ENCODE peak calls at places on chromosomes 13 and 19, in eight cellular contexts. One of them, this sample, is unnamed.

GRCh38 chr19:34261335-34262109 is 7.2 kb downstream of the GARRE1 start:
- DNase-seq in stomach: no peak
- DNase-seq in IMR-90: no peak
- DNase-seq in suprapubic skin: peak; percentile 18
- DNase-seq in Peyer's patch: no peak
- DNase-seq in tibial nerve: no peak
- DNase-seq in uterus: no peak
- DNase-seq in body of pancreas: no peak
- DNase-seq in this sample: no peak

GRCh38 chr19:50568321-50569022 is at the start of gene LRRC4B:
- DNase-seq in stomach: no peak
- DNase-seq in IMR-90: no peak
- DNase-seq in suprapubic skin: no peak
- DNase-seq in Peyer's patch: no peak
- DNase-seq in tibial nerve: no peak
- DNase-seq in uterus: peak; percentile 49
- DNase-seq in body of pancreas: no peak
- DNase-seq in this sample: no peak

GRCh38 chr13:113553541-113554332 is 30.8 kb upstream of the TFDP1 start:
- DNase-seq in stomach: peak; percentile 22
- DNase-seq in IMR-90: no peak
- DNase-seq in suprapubic skin: no peak
- DNase-seq in Peyer's patch: peak; percentile 15
- DNase-seq in tibial nerve: no peak
- DNase-seq in uterus: no peak
- DNase-seq in body of pancreas: no peak
- DNase-seq in this sample: no peak

GRCh38 chr19:12952488-12953455 is 4.3 kb downstream of the GADD45GIP1 start:
- DNase-seq in stomach: no peak
- DNase-seq in IMR-90: peak; percentile 88
- DNase-seq in suprapubic skin: no peak
- DNase-seq in Peyer's patch: no peak
- DNase-seq in tibial nerve: no peak
- DNase-seq in uterus: no peak
- DNase-seq in body of pancreas: no peak
- DNase-seq in this sample: no peak

GRCh38 chr13:30745917-30746686 is 10.8 kb downstream of the ALOX5AP start:
- DNase-seq in stomach: no peak
- DNase-seq in IMR-90: no peak
- DNase-seq in suprapubic skin: no peak
- DNase-seq in Peyer's patch: peak; percentile 60
- DNase-seq in tibial nerve: no peak
- DNase-seq in uterus: no peak
- DNase-seq in body of pancreas: no peak
- DNase-seq in this sample: no peak

GRCh38 chr19:39539165-39539518 is 819 bp downstream of the EID2 start:
- DNase-seq in stomach: no peak
- DNase-seq in IMR-90: peak; percentile 54
- DNase-seq in suprapubic skin: no peak
- DNase-seq in Peyer's patch: no peak
- DNase-seq in tibial nerve: no peak
- DNase-seq in uterus: no peak
- DNase-seq in body of pancreas: no peak
- DNase-seq in this sample: peak; percentile 56

GRCh38 chr13:110772091-110772984 is 58.8 kb downstream of the ING1 start:
- DNase-seq in stomach: no peak
- DNase-seq in IMR-90: no peak
- DNase-seq in suprapubic skin: no peak
- DNase-seq in Peyer's patch: no peak
- DNase-seq in tibial nerve: no peak
- DNase-seq in uterus: no peak
- DNase-seq in body of pancreas: no peak
- DNase-seq in this sample: no peak

GRCh38 chr13:26460652-26461051 is 96.8 kb upstream of the WASF3 start:
- DNase-seq in stomach: peak; percentile 42
- DNase-seq in IMR-90: peak; percentile 84
- DNase-seq in suprapubic skin: no peak
- DNase-seq in Peyer's patch: no peak
- DNase-seq in tibial nerve: peak; percentile 50
- DNase-seq in uterus: peak; percentile 56
- DNase-seq in body of pancreas: peak; percentile 66
- DNase-seq in this sample: no peak

GRCh38 chr13:24050292-24050711 is 110.2 kb upstream of the SPATA13 start:
- DNase-seq in stomach: peak; percentile 70
- DNase-seq in IMR-90: peak; percentile 86
- DNase-seq in suprapubic skin: no peak
- DNase-seq in Peyer's patch: no peak
- DNase-seq in tibial nerve: no peak
- DNase-seq in uterus: peak; percentile 64
- DNase-seq in body of pancreas: peak; percentile 77
- DNase-seq in this sample: peak; percentile 21

GRCh38 chr19:43957891-43958290 is 6.9 kb downstream of the ZNF221 start:
- DNase-seq in stomach: no peak
- DNase-seq in IMR-90: peak; percentile 89
- DNase-seq in suprapubic skin: no peak
- DNase-seq in Peyer's patch: no peak
- DNase-seq in tibial nerve: no peak
- DNase-seq in uterus: no peak
- DNase-seq in body of pancreas: no peak
- DNase-seq in this sample: no peak

DNA sequence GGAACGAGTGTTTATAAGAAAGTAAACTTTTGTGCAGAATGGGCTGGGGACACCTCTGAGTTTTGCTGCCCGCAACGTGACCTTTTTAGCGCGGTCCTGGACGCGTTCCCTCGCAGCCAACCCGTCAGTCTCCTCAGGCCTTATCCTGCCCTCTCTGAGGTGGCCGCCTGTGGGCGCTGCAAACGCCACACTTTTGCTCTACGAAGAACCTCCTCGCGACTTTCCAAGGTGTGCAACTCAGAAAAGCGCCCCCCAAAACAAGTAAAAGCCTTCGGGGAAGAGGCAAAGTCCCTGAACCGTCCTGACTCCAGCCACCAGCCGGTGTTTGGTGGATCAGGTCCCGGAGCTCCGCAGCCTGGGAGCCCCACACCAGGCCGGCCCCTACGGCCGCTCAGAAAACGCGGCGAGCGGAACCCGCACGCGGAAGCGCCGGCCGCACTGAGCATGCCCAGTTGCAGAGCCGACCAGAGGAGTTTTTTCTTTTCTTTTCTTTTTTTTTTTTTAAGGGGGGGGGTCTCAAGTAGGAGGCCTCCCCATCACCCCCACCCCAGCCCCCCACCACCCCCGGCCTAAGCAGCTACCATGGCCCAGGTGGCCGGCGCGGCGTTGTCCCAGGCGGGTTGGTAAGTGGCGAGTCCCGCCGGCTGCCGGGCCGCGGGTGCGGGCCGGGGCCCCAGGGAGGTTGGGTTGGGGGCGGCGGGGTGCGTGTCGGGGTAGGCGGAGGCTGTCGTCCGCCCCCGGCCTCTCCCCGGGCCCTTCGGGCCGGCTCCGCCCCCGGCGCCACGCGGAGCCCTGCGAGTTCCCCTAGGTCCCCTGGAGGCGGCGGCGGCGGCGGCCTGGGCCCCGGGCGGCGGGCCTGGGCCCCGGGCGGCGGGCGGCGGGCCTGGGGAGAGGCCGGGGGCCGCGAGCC is at the start of gene TDRD3:
- DNase-seq in stomach: peak; percentile 80
- DNase-seq in IMR-90: peak; percentile 82
- DNase-seq in suprapubic skin: peak; percentile 86
- DNase-seq in Peyer's patch: peak; percentile 91
- DNase-seq in tibial nerve: peak; percentile 69
- DNase-seq in uterus: peak; percentile 76
- DNase-seq in body of pancreas: peak; percentile 84
- DNase-seq in this sample: peak; percentile 71
- TF ChIP-seq POLR2A in stomach: no peak
- TF ChIP-seq POLR2A in IMR-90: no peak
- TF ChIP-seq POLR2A in suprapubic skin: peak; percentile 27
- TF ChIP-seq POLR2A in Peyer's patch: peak; percentile 76
- TF ChIP-seq POLR2A in tibial nerve: peak; percentile 55
- TF ChIP-seq POLR2A in uterus: peak; percentile 58
- TF ChIP-seq POLR2A in body of pancreas: peak; percentile 52
- TF ChIP-seq POLR2A in this sample: peak; percentile 52

DNA sequence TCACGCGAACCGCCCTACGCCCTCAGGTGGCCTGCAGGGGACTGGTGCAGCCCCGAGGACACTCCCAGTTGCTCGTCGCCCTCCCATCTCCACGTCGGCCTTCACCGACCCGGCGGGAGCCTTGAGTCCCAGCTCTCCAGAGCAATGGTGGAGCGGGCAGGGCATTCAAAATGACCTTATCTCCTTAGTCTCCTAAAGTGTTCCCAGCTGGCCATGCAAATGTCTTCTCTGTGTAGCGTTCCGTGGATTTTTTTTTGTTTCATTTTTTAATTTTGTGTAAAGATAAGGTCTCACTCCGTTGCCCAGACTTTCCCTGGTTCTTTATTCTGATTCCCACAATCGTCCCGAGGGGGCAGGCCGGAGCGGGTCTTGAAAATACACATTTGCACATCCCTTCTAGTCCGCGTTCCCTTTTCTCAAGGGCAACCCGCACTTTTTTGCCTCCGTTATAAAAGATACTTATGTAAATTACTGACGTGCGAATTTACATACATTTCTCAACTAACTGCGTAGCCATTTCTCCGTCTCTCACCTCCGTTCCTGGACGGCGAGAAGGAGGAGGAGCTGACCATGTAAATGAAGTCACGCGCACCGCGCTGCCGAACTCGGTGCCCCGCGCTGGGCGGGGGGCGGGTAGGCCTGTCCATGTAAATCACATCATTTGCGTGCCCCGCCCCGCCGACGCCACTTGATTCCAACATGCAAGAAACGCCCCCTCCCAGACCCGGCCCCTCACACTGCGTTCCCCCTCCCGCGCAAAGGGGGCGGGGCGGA is 581 bp upstream of the EGLN2 start:
- DNase-seq in stomach: peak; percentile 100
- DNase-seq in IMR-90: peak; percentile 99
- DNase-seq in suprapubic skin: peak; percentile 100
- DNase-seq in Peyer's patch: peak; percentile 100
- DNase-seq in tibial nerve: peak; percentile 100
- DNase-seq in uterus: peak; percentile 100
- DNase-seq in body of pancreas: peak; percentile 100
- DNase-seq in this sample: peak; percentile 97
- TF ChIP-seq POLR2A in stomach: no peak
- TF ChIP-seq POLR2A in IMR-90: no peak
- TF ChIP-seq POLR2A in suprapubic skin: peak; percentile 56
- TF ChIP-seq POLR2A in Peyer's patch: peak; percentile 35
- TF ChIP-seq POLR2A in tibial nerve: peak; percentile 48
- TF ChIP-seq POLR2A in uterus: peak; percentile 60
- TF ChIP-seq POLR2A in body of pancreas: no peak
- TF ChIP-seq POLR2A in this sample: no peak

DNA sequence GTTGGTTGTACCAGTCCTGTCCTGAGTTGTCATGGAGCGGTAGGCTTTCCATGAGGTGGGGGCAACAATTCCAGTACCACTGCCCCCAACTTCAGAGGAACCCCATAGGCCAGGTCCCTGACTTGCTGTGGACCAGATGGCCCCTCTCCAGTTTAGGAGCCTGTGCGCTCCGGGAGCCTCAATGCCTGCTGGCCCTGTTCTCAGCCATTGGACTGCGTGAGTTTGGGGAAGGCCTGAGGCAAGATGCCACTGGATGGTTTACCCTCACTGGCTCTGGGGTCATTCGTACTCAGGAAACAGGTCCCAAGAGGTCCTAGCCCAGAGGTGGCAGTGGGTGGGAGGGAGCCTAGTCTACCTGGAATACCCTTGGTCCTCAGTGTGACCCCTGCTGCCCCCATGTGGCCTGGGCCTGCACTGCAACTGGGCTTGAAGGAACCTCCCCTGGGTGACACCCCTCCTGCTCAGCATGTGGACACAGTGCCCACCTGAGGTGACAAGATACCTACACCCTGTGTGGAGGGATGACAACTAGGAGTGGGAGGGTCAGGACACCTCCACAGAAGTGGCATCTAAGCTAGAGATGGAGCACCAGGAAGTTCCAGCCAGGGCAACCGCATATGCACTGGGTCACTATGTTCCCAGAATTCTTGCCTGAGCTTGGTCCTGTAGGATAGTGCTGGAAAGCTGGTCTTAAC is 6.0 kb upstream of the PRR19 start:
- DNase-seq in stomach: peak; percentile 87
- DNase-seq in IMR-90: peak; percentile 41
- DNase-seq in suprapubic skin: peak; percentile 91
- DNase-seq in Peyer's patch: peak; percentile 89
- DNase-seq in tibial nerve: peak; percentile 95
- DNase-seq in uterus: peak; percentile 87
- DNase-seq in body of pancreas: peak; percentile 83
- DNase-seq in this sample: peak; percentile 81
- TF ChIP-seq POLR2A in stomach: no peak
- TF ChIP-seq POLR2A in IMR-90: no peak
- TF ChIP-seq POLR2A in suprapubic skin: no peak
- TF ChIP-seq POLR2A in Peyer's patch: no peak
- TF ChIP-seq POLR2A in tibial nerve: no peak
- TF ChIP-seq POLR2A in uterus: no peak
- TF ChIP-seq POLR2A in body of pancreas: no peak
- TF ChIP-seq POLR2A in this sample: no peak

GRCh38 chr19:54644056-54644455 is 13.8 kb downstream of the LILRB1 start:
- DNase-seq in stomach: peak; percentile 23
- DNase-seq in IMR-90: no peak
- DNase-seq in suprapubic skin: no peak
- DNase-seq in Peyer's patch: no peak
- DNase-seq in tibial nerve: peak; percentile 24
- DNase-seq in uterus: no peak
- DNase-seq in body of pancreas: no peak
- DNase-seq in this sample: no peak

GRCh38 chr19:54633401-54633800 is 3.1 kb downstream of the LILRB1 start:
- DNase-seq in stomach: no peak
- DNase-seq in IMR-90: no peak
- DNase-seq in suprapubic skin: no peak
- DNase-seq in Peyer's patch: no peak
- DNase-seq in tibial nerve: no peak
- DNase-seq in uterus: no peak
- DNase-seq in body of pancreas: no peak
- DNase-seq in this sample: no peak

GRCh38 chr19:54638683-54639082 is 8.4 kb downstream of the LILRB1 start:
- DNase-seq in stomach: no peak
- DNase-seq in IMR-90: no peak
- DNase-seq in suprapubic skin: no peak
- DNase-seq in Peyer's patch: no peak
- DNase-seq in tibial nerve: no peak
- DNase-seq in uterus: no peak
- DNase-seq in body of pancreas: no peak
- DNase-seq in this sample: no peak
- TF ChIP-seq POLR2A in stomach: no peak
- TF ChIP-seq POLR2A in IMR-90: no peak
- TF ChIP-seq POLR2A in suprapubic skin: no peak
- TF ChIP-seq POLR2A in Peyer's patch: no peak
- TF ChIP-seq POLR2A in tibial nerve: no peak
- TF ChIP-seq POLR2A in uterus: no peak
- TF ChIP-seq POLR2A in body of pancreas: no peak
- TF ChIP-seq POLR2A in this sample: no peak